ENCODE peak calls at places on chromosomes 1 and 21, in five cellular contexts. V is GM12878, O is K562, S is H1, P is SK-N-SH. R is an unnamed sample. For H4K20me1, the result is how much of the 10 kb centered on the place peaks cover.

GRCh38 chr1:32215629-32216505 is 6.3 kb downstream of the TMEM234 start:
- DNase-seq in V (no peak), O (peak), S (no peak), P (peak), R (peak)

GRCh38 chr1:184664042-184664659 is 90.5 kb downstream of the EDEM3 start:
- DNase-seq in V (no peak), O (peak), S (no peak), P (peak), R (peak)

GRCh38 chr1:47935163-47935562 is 62.0 kb downstream of the TRABD2B start:
- DNase-seq in V (no peak), O (no peak), S (no peak), P (no peak), R (no peak)

GRCh38 chr21:42411197-42411869 is 7.6 kb downstream of the UBASH3A start:
- DNase-seq in V (no peak), O (peak), S (no peak), P (peak), R (no peak)

GRCh38 chr1:152870831-152871730 is 7.0 kb upstream of the SMCP start:
- DNase-seq in V (no peak), O (peak), S (no peak), P (no peak), R (peak)

GRCh38 chr1:162232034-162232433 is 144.6 kb downstream of the SPATA46 start:
- DNase-seq in V (no peak), O (no peak), S (no peak), P (no peak), R (no peak)

GRCh38 chr21:46057111-46057709 is 40.7 kb upstream of the COL6A2 start:
- DNase-seq in V (no peak), O (no peak), S (no peak), P (no peak), R (no peak)

GRCh38 chr1:203888807-203889251 is 27.4 kb downstream of the SNRPE start:
- DNase-seq in V (no peak), O (no peak), S (no peak), P (no peak), R (peak)

GRCh38 chr1:206687915-206688442 is 3.3 kb downstream of the MAPKAPK2 start:
- DNase-seq in V (no peak), O (no peak), S (peak), P (no peak), R (no peak)

GRCh38 chr1:165616054-165616612 is 14.9 kb upstream of the MGST3 start:
- DNase-seq in V (no peak), O (no peak), S (no peak), P (no peak), R (no peak)

GRCh38 chr21:45393021-45393420 is 11.9 kb upstream of the COL18A1 start:
- DNase-seq in V (no peak), O (no peak), S (no peak), P (no peak), R (no peak)

GRCh38 chr1:38037481-38037939 is 9.1 kb downstream of the POU3F1 start:
- DNase-seq in V (no peak), O (peak), S (no peak), P (peak), R (no peak)

GRCh38 chr1:201745023-201745422 is 83.9 kb upstream of the IPO9 start:
- DNase-seq in V (no peak), O (no peak), S (no peak), P (no peak), R (no peak)

GRCh38 chr1:163068716-163069115 is 445 bp upstream of the RGS4 start:
- DNase-seq in V (no peak), O (no peak), S (no peak), P (peak), R (no peak)

GRCh38 chr21:44737706-44738354 is 26.5 kb upstream of the TSPEAR start:
- DNase-seq in V (no peak), O (no peak), S (no peak), P (no peak), R (no peak)

GRCh38 chr1:8396912-8397406 is 79.0 kb downstream of the SLC45A1 start:
- DNase-seq in V (peak), O (no peak), S (no peak), P (peak), R (no peak)

GRCh38 chr1:226185153-226186036 is 1.1 kb downstream of the ACBD3 start:
- DNase-seq in V (no peak), O (no peak), S (no peak), P (no peak), R (no peak)

GRCh38 chr1:206511362-206512064 is 4.2 kb downstream of the RASSF5 start:
- DNase-seq in V (no peak), O (no peak), S (no peak), P (no peak), R (no peak)

GRCh38 chr1:31782766-31783410 is 18.7 kb upstream of the ADGRB2 start:
- DNase-seq in V (no peak), O (no peak), S (no peak), P (no peak), R (no peak)

GRCh38 chr21:26057488-26058170 is 112.9 kb downstream of the APP start:
- DNase-seq in V (no peak), O (no peak), S (no peak), P (no peak), R (no peak)

GRCh38 chr1:191256917-191257316 is 779.3 kb upstream of the BRINP3 start:
- DNase-seq in V (no peak), O (no peak), S (no peak), P (no peak), R (no peak)

GRCh38 chr1:168783831-168784230 is 54.8 kb upstream of the DPT start:
- DNase-seq in V (no peak), O (no peak), S (no peak), P (no peak), R (no peak)

GRCh38 chr21:46111857-46112730 is 14.2 kb downstream of the COL6A2 start:
- DNase-seq in V (no peak), O (no peak), S (no peak), P (peak), R (no peak)

GRCh38 chr1:189431437-189431836 is 1046.2 kb downstream of the BRINP3 start:
- DNase-seq in V (no peak), O (no peak), S (no peak), P (no peak), R (no peak)

GRCh38 chr21:36980280-36981048 is 14.0 kb upstream of the HLCS start:
- DNase-seq in V (no peak), O (no peak), S (no peak), P (peak), R (no peak)

GRCh38 chr1:67019600-67020136 is 34.3 kb downstream of the SLC35D1 start:
- DNase-seq in V (no peak), O (no peak), S (no peak), P (no peak), R (no peak)

GRCh38 chr1:219442575-219442974 is 170.3 kb downstream of the ZC3H11B start:
- DNase-seq in V (no peak), O (no peak), S (no peak), P (no peak), R (peak)

GRCh38 chr1:108199781-108200626 is at the start of gene SLC25A24:
- DNase-seq in V (no peak), O (peak), S (peak), P (peak), R (peak)

GRCh38 chr1:224205438-224205840 is 22.4 kb downstream of the DEGS1 start:
- DNase-seq in V (peak), O (peak), S (no peak), P (peak), R (no peak)

GRCh38 chr1:168343566-168343965 is 62.9 kb downstream of the TBX19 start:
- DNase-seq in V (no peak), O (no peak), S (no peak), P (no peak), R (no peak)

GRCh38 chr1:54498383-54499096 is 49.5 kb upstream of the ACOT11 start:
- DNase-seq in V (no peak), O (no peak), S (no peak), P (peak), R (no peak)

GRCh38 chr1:26877326-26877725 is 12.8 kb downstream of the GPN2 start:
- DNase-seq in V (no peak), O (no peak), S (no peak), P (no peak), R (no peak)

GRCh38 chr1:110726755-110727154 is 52.0 kb upstream of the KCNA3 start:
- DNase-seq in V (peak), O (no peak), S (no peak), P (no peak), R (no peak)

GRCh38 chr1:218686258-218686657 is 341.1 kb downstream of the TGFB2 start:
- DNase-seq in V (no peak), O (no peak), S (no peak), P (no peak), R (no peak)

GRCh38 chr1:205284420-205285144 is 37.0 kb downstream of the NUAK2 start:
- DNase-seq in V (no peak), O (peak), S (peak), P (peak), R (peak)
- TF ChIP-seq CTCF in V (no peak), O (peak), S (no peak), P (no peak), R (no peak)

GRCh38 chr21:14985306-14985705 is 79.5 kb downstream of the NRIP1 start:
- DNase-seq in V (no peak), O (no peak), S (no peak), P (no peak), R (no peak)
- H4K20me1 ChIP-seq in V (under half), O (under half), S (under half), P (under half), R (under half)

DNA sequence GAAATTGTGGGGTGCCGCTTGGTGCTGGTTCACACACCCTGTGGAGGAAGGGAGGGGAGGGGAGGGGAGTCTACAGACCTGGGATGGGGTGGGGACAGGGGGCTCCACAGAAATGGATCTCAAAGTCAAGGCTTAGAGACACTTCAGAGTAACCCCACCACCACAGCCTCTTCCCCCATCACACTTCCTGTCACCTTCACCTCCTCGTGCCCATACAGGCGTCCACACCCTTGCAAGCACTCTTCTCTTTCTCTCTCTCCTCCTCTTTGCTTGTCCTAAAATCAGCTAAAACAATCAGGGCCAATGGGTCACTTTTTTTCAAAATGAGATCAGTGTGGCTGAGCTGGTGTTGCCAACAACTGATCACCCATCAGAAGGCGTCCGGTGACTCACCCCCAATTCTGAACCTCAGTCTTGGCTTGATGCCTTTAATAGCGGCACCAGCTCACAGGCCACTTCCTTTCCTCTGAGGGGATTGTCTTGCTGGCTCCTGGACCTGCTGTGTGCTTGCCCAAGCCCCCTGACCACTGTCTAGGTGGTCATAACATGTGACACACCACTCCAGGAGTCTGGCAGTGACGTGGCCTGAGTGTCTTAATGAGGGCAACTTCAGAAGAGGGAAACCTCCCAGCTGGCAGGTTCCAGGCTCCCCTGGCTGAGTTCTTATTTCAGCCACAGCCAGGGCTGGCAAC is 1.5 kb downstream of the DRAXIN start:
- DNase-seq in V (no peak), O (peak), S (no peak), P (no peak), R (peak)
- TF ChIP-seq SIN3A in V (no peak), O (no peak), S (no peak), P (no peak), R (peak)

GRCh38 chr1:20108724-20109123 is 10.6 kb downstream of the PLA2G2D start:
- DNase-seq in V (no peak), O (no peak), S (no peak), P (no peak), R (no peak)

GRCh38 chr1:20107767-20108166 is 11.6 kb downstream of the PLA2G2D start:
- DNase-seq in V (no peak), O (no peak), S (no peak), P (no peak), R (no peak)

GRCh38 chr1:20107351-20107750 is 12.0 kb downstream of the PLA2G2D start:
- DNase-seq in V (no peak), O (no peak), S (no peak), P (no peak), R (no peak)

GRCh38 chr1:20110679-20111078 is 8.7 kb downstream of the PLA2G2D start:
- DNase-seq in V (no peak), O (no peak), S (no peak), P (no peak), R (peak)

GRCh38 chr1:20109223-20109856 is 10.0 kb downstream of the PLA2G2D start:
- DNase-seq in V (no peak), O (peak), S (no peak), P (no peak), R (peak)
- TF ChIP-seq CTCF in V (no peak), O (peak), S (no peak), P (no peak), R (peak)

GRCh38 chr1:52593495-52593894 is 8.7 kb upstream of the GPX7 start:
- DNase-seq in V (no peak), O (no peak), S (no peak), P (no peak), R (no peak)
- H4K20me1 ChIP-seq in V (under half), O (under half), S (under half), P (under half), R (under half)

DNA sequence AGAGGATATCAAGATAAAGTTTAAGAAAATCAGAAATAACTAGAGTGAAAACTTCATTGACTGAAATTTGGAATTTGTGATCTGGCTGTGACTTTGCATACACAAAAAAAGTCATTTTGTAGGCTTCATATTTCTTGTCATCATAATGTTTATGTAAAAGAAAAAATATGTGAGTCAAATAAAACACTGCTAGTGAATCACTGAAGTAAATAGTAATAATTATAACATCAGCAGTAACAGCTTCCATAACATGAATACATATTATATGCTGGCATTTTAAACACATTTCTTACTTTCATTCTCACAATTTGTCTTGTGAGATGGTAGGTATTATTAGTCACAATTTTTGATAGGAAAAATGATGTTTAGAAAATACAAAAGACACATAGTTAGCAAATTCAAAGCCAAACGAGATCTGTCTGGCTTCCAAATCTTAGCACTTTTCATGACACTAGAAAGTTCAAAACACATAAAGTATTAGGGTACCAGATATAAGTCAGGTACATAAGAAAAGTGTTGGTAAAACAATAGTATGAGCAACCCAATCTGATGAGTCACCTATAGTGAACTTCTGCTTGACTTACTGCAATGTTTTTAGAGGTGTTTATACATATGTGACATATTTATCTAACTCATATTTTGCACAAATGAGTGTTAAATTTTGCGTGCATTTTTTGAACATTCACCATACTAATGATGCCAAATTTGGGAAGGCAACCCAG is 241.0 kb upstream of the SNX7 start:
- DNase-seq in V (no peak), O (no peak), S (no peak), P (no peak), R (no peak)
- TF ChIP-seq SIN3A in V (no peak), O (no peak), S (no peak), P (no peak), R (no peak)

DNA sequence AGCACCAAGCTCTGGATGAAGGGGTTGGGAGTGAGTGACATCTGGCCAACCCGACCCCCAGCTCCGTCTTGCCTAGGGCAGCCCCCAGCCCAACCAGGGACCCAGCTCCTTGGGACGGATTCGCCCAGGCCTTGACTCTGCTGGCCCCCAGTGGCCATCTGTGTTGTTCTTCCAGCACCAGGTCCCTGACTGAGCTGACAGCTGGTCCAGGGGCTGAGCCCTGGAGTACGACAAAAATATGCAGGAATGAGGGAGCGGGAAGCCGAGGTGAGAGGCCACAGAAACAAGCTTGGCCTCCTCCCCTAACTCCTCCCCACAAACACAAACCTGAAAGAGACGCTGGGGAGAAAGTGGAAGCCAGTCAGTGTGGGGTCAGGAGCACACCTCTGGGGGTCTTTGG is 55.0 kb upstream of the PAX7 start:
- DNase-seq in V (no peak), O (peak), S (peak), P (peak), R (peak)
- TF ChIP-seq CTCF in V (no peak), O (peak), S (peak), P (peak), R (peak)

GRCh38 chr1:164562947-164563346 is 4.0 kb downstream of the PBX1 start:
- DNase-seq in V (no peak), O (no peak), S (no peak), P (no peak), R (no peak)
- H4K20me1 ChIP-seq in V (under half), O (under half), S (under half), P (under half), R (under half)